ENCODE peak calls at places on chromosome 14, in four cellular contexts. M, J, Y and K are unnamed samples.

GRCh38 chr14:77053046-77053841 is 24.7 kb upstream of the IRF2BPL start:
- DNase-seq in M (peak; percentile 84), J (peak; percentile 70), Y (peak; percentile 71), K (no peak)

GRCh38 chr14:24098229-24098926 is 4.3 kb downstream of the PCK2 start:
- DNase-seq in M (no peak), J (no peak), Y (no peak), K (no peak)

GRCh38 chr14:22316473-22316872 is 272.6 kb downstream of the DAD1 start:
- DNase-seq in M (no peak), J (no peak), Y (no peak), K (no peak)

GRCh38 chr14:92958373-92959188 is 35.6 kb downstream of the CHGA start:
- DNase-seq in M (no peak), J (no peak), Y (no peak), K (no peak)

GRCh38 chr14:91417983-91418386 is 365 bp upstream of the CCDC88C start:
- DNase-seq in M (peak; percentile 62), J (peak; percentile 39), Y (peak; percentile 86), K (no peak)

GRCh38 chr14:31162910-31163649 is 44.5 kb downstream of the HECTD1 start:
- DNase-seq in M (no peak), J (no peak), Y (no peak), K (no peak)

GRCh38 chr14:101501341-101501740 is 60.0 kb upstream of the DIO3 start:
- DNase-seq in M (no peak), J (no peak), Y (no peak), K (no peak)

GRCh38 chr14:54182419-54183040 is 214.3 kb upstream of the CDKN3 start:
- DNase-seq in M (no peak), J (peak; percentile 33), Y (no peak), K (no peak)

GRCh38 chr14:23562822-23563472 is 4.6 kb downstream of the AP1G2 start:
- DNase-seq in M (peak; percentile 69), J (peak; percentile 74), Y (peak; percentile 29), K (no peak)

GRCh38 chr14:36313898-36314297 is 6.5 kb downstream of the MBIP start:
- DNase-seq in M (no peak), J (peak; percentile 34), Y (no peak), K (no peak)

GRCh38 chr14:21203470-21204166 is 47.8 kb upstream of the OR5AU1 start:
- DNase-seq in M (no peak), J (peak; percentile 79), Y (no peak), K (no peak)

GRCh38 chr14:59425322-59425945 is 39.7 kb downstream of the GPR135 start:
- DNase-seq in M (no peak), J (no peak), Y (no peak), K (no peak)

GRCh38 chr14:88249266-88249665 is 73.8 kb downstream of the KCNK10 start:
- DNase-seq in M (no peak), J (no peak), Y (no peak), K (no peak)

GRCh38 chr14:101705733-101706508 is 55.6 kb upstream of the PPP2R5C start:
- DNase-seq in M (no peak), J (no peak), Y (no peak), K (no peak)

GRCh38 chr14:29529418-29529817 is 398.2 kb downstream of the PRKD1 start:
- DNase-seq in M (no peak), J (peak; percentile 17), Y (peak; percentile 17), K (no peak)

GRCh38 chr14:55807992-55808391 is 228.0 kb downstream of the KTN1 start:
- DNase-seq in M (no peak), J (no peak), Y (no peak), K (no peak)

GRCh38 chr14:32417956-32418552 is 89.0 kb downstream of the AKAP6 start:
- DNase-seq in M (no peak), J (no peak), Y (no peak), K (no peak)

GRCh38 chr14:61188936-61189808 is 92.0 kb downstream of the TMEM30B start:
- DNase-seq in M (peak; percentile 67), J (peak; percentile 48), Y (peak; percentile 16), K (no peak)

GRCh38 chr14:54686219-54686870 is 119.4 kb downstream of the SAMD4A start:
- DNase-seq in M (no peak), J (no peak), Y (no peak), K (no peak)

GRCh38 chr14:103742499-103743255 is 27.1 kb downstream of the ZFYVE21 start:
- DNase-seq in M (no peak), J (no peak), Y (no peak), K (no peak)

GRCh38 chr14:92407395-92407794 is 84.4 kb downstream of the SLC24A4 start:
- DNase-seq in M (no peak), J (no peak), Y (no peak), K (no peak)

GRCh38 chr14:100855256-100855930 is 29.5 kb downstream of the MEG3 start:
- DNase-seq in M (no peak), J (no peak), Y (no peak), K (no peak)

GRCh38 chr14:20652996-20653975 is 11.8 kb upstream of the OR6S1 start:
- DNase-seq in M (peak; percentile 66), J (peak; percentile 32), Y (peak; percentile 27), K (peak; percentile 45)

GRCh38 chr14:50763386-50764007 is 67.5 kb downstream of the NIN start:
- DNase-seq in M (no peak), J (no peak), Y (no peak), K (no peak)

GRCh38 chr14:103448097-103448496 is 62.9 kb downstream of the MARK3 start:
- DNase-seq in M (no peak), J (no peak), Y (no peak), K (no peak)

GRCh38 chr14:97138801-97139200 is 341.6 kb downstream of the VRK1 start:
- DNase-seq in M (peak; percentile 15), J (no peak), Y (no peak), K (no peak)

GRCh38 chr14:60724080-60724618 is at the start of gene SIX4:
- DNase-seq in M (peak; percentile 80), J (peak; percentile 84), Y (peak; percentile 84), K (no peak)

GRCh38 chr14:100623961-100624360 is 36.7 kb upstream of the BEGAIN start:
- DNase-seq in M (no peak), J (no peak), Y (no peak), K (no peak)

GRCh38 chr14:84202486-84202885 is 1327.5 kb upstream of the FLRT2 start:
- DNase-seq in M (no peak), J (no peak), Y (no peak), K (no peak)

GRCh38 chr14:72024043-72024407 is 91.8 kb downstream of the RGS6 start:
- DNase-seq in M (peak; percentile 53), J (peak; percentile 24), Y (peak; percentile 18), K (peak; percentile 43)

GRCh38 chr14:79225815-79226214 is 985.5 kb downstream of the DIO2 start:
- DNase-seq in M (no peak), J (no peak), Y (no peak), K (no peak)

GRCh38 chr14:42523656-42524055 is 917.0 kb downstream of the LRFN5 start:
- DNase-seq in M (no peak), J (no peak), Y (no peak), K (peak; percentile 36)

GRCh38 chr14:61696753-61697318 is 1.5 kb downstream of the HIF1A start:
- DNase-seq in M (no peak), J (no peak), Y (no peak), K (no peak)

GRCh38 chr14:63443361-63443760 is 99.8 kb downstream of the PPP2R5E start:
- DNase-seq in M (no peak), J (no peak), Y (no peak), K (no peak)

GRCh38 chr14:63435204-63435603 is 108.0 kb downstream of the PPP2R5E start:
- DNase-seq in M (no peak), J (no peak), Y (no peak), K (no peak)

GRCh38 chr14:63436286-63437098 is 106.7 kb downstream of the PPP2R5E start:
- DNase-seq in M (no peak), J (no peak), Y (no peak), K (no peak)

GRCh38 chr14:63435838-63436237 is 107.3 kb downstream of the PPP2R5E start:
- DNase-seq in M (no peak), J (peak; percentile 13), Y (no peak), K (no peak)

GRCh38 chr14:63438065-63438757 is 105.0 kb downstream of the PPP2R5E start:
- DNase-seq in M (no peak), J (peak; percentile 9), Y (peak; percentile 14), K (no peak)
- TF ChIP-seq FOXK2 in M (no peak), J (no peak), Y (no peak), K (no peak)

GRCh38 chr14:37545174-37545573 is 49.9 kb downstream of the FOXA1 start:
- DNase-seq in M (no peak), J (no peak), Y (no peak), K (no peak)

GRCh38 chr14:37546621-37547447 is 48.2 kb downstream of the FOXA1 start:
- DNase-seq in M (no peak), J (peak; percentile 100), Y (no peak), K (no peak)

GRCh38 chr14:37551119-37551518 is 43.9 kb downstream of the FOXA1 start:
- DNase-seq in M (no peak), J (no peak), Y (no peak), K (no peak)

GRCh38 chr14:37553935-37554550 is 41.0 kb downstream of the FOXA1 start:
- DNase-seq in M (no peak), J (peak; percentile 62), Y (no peak), K (no peak)

GRCh38 chr14:37550511-37550910 is 44.5 kb downstream of the FOXA1 start:
- DNase-seq in M (no peak), J (no peak), Y (no peak), K (no peak)
- TF ChIP-seq FOXK2 in M (no peak), J (no peak), Y (no peak), K (no peak)

DNA sequence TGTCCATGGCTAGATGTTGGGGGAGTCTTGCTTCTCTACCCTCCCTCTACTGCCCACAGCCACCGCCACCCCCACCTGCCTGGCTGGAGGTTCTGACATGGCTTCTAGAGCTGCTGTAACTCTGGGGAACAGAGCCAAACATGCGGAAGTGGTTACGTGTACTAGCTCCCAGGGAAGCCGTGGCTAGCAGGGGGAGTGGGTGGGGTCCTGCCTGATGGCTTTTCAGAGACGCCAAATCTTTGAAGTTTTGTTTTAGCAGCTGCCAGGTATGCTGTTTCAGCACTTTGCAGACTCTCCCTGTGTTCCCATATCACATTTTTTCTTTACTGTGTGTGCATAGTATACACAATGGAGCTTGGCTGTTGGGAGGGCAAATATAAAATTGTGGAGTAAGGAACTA is 150.3 kb downstream of the TGFB3 start:
- DNase-seq in M (no peak), J (peak; percentile 27), Y (peak; percentile 55), K (no peak)
- TF ChIP-seq FOXK2 in M (no peak), J (no peak), Y (peak; percentile 4), K (no peak)

GRCh38 chr14:68786491-68787234 is 6.2 kb downstream of the ZFP36L1 start:
- DNase-seq in M (no peak), J (no peak), Y (no peak), K (no peak)
- TF ChIP-seq FOXK2 in M (no peak), J (no peak), Y (no peak), K (no peak)

GRCh38 chr14:94045563-94046345 is 19.6 kb downstream of the OTUB2 start:
- DNase-seq in M (no peak), J (no peak), Y (no peak), K (no peak)
- TF ChIP-seq FOXK2 in M (no peak), J (no peak), Y (no peak), K (no peak)